ENCODE peak calls at places on chromosomes 3 and 15, in four cellular contexts. J is T-cell; E is ovary; P is activated T-cell treated with anti-CD3 and anti-CD28 coated beads, Interleukin-2, amount 50 U/mL, for 1 hour. Z is an unnamed sample.

GRCh38 chr3:1087066-1087555 is 5.7 kb upstream of the CNTN6 start:
- DNase-seq in J (no peak), E (no peak), P (no peak), Z (no peak)

GRCh38 chr3:73060302-73060723 is 1.1 kb upstream of the EBLN2 start:
- DNase-seq in J (no peak), E (no peak), P (no peak), Z (no peak)

GRCh38 chr3:187994221-187995085 is 159.5 kb upstream of the LPP start:
- DNase-seq in J (no peak), E (no peak), P (no peak), Z (no peak)

GRCh38 chr3:157819415-157819814 is 286.8 kb downstream of the SHOX2 start:
- DNase-seq in J (no peak), E (no peak), P (no peak), Z (no peak)

GRCh38 chr3:53671192-53672021 is 174.8 kb downstream of the CHDH start:
- DNase-seq in J (no peak), E (no peak), P (no peak), Z (no peak)

GRCh38 chr15:101613130-101614000 is 38.8 kb downstream of the TM2D3 start:
- DNase-seq in J (no peak), E (peak), P (no peak), Z (no peak)

GRCh38 chr3:63494646-63495045 is 157.8 kb upstream of the SNTN start:
- DNase-seq in J (no peak), E (no peak), P (no peak), Z (no peak)

GRCh38 chr3:171056528-171056927 is 30.0 kb upstream of the SLC2A2 start:
- DNase-seq in J (no peak), E (no peak), P (no peak), Z (no peak)

GRCh38 chr3:130671545-130671944 is 75.1 kb downstream of the PIK3R4 start:
- DNase-seq in J (no peak), E (no peak), P (no peak), Z (no peak)

GRCh38 chr3:141243295-141243707 is 11.7 kb downstream of the PXYLP1 start:
- DNase-seq in J (peak), E (no peak), P (peak), Z (peak)

GRCh38 chr3:13134166-13134878 is 61.1 kb upstream of the IQSEC1 start:
- DNase-seq in J (no peak), E (no peak), P (no peak), Z (peak)

GRCh38 chr3:143330316-143330868 is 210.8 kb downstream of the CHST2 start:
- DNase-seq in J (no peak), E (no peak), P (no peak), Z (no peak)

GRCh38 chr15:38266247-38266996 is 13.8 kb downstream of the SPRED1 start:
- DNase-seq in J (no peak), E (no peak), P (no peak), Z (no peak)

GRCh38 chr3:188049890-188050530 is 103.9 kb upstream of the LPP start:
- DNase-seq in J (no peak), E (no peak), P (peak), Z (no peak)

GRCh38 chr3:151265866-151266265 is 12.5 kb downstream of the P2RY14 start:
- DNase-seq in J (no peak), E (no peak), P (no peak), Z (no peak)

GRCh38 chr3:67381667-67382272 is 272.6 kb downstream of the SUCLG2 start:
- DNase-seq in J (no peak), E (no peak), P (no peak), Z (no peak)

GRCh38 chr3:57061556-57061955 is 1.1 kb downstream of the SPATA12 start:
- DNase-seq in J (no peak), E (no peak), P (no peak), Z (no peak)

GRCh38 chr3:10707089-10707983 is 108.7 kb upstream of the SLC6A11 start:
- DNase-seq in J (no peak), E (no peak), P (no peak), Z (peak)

GRCh38 chr3:74329087-74329486 is 285.4 kb downstream of the CNTN3 start:
- DNase-seq in J (no peak), E (no peak), P (no peak), Z (no peak)

GRCh38 chr3:132432639-132433038 is 15.3 kb downstream of the DNAJC13 start:
- DNase-seq in J (no peak), E (no peak), P (no peak), Z (no peak)

GRCh38 chr3:165778456-165778855 is 58.8 kb downstream of the BCHE start:
- DNase-seq in J (no peak), E (no peak), P (no peak), Z (no peak)

GRCh38 chr3:129793947-129794318 is 99.6 kb downstream of the TMCC1 start:
- DNase-seq in J (no peak), E (no peak), P (no peak), Z (peak)

GRCh38 chr15:38226867-38227266 is 25.8 kb upstream of the SPRED1 start:
- DNase-seq in J (no peak), E (no peak), P (no peak), Z (no peak)

GRCh38 chr3:18469775-18470174 is 44.6 kb upstream of the SATB1 start:
- DNase-seq in J (no peak), E (no peak), P (no peak), Z (no peak)

GRCh38 chr3:64163755-64164148 is 61.5 kb downstream of the PRICKLE2 start:
- DNase-seq in J (no peak), E (no peak), P (no peak), Z (no peak)

GRCh38 chr3:168220609-168221008 is 124.9 kb upstream of the GOLIM4 start:
- DNase-seq in J (no peak), E (no peak), P (no peak), Z (no peak)

GRCh38 chr3:174206607-174207192 is 652.4 kb upstream of the NAALADL2 start:
- DNase-seq in J (no peak), E (no peak), P (no peak), Z (no peak)

GRCh38 chr15:43441316-43441715 is 51.6 kb downstream of the TP53BP1 start:
- DNase-seq in J (no peak), E (no peak), P (no peak), Z (no peak)

GRCh38 chr15:60791216-60791615 is 312.3 kb upstream of the ICE2 start:
- DNase-seq in J (no peak), E (no peak), P (no peak), Z (no peak)

GRCh38 chr3:56323986-56324420 is 144.3 kb downstream of the ERC2 start:
- DNase-seq in J (no peak), E (no peak), P (no peak), Z (no peak)

GRCh38 chr15:85006201-85006600 is 24.5 kb downstream of the PDE8A start:
- DNase-seq in J (no peak), E (no peak), P (no peak), Z (no peak)